ENCODE peak calls at places on chromosome 6, in five cellular contexts. One of them, this sample, is unnamed.
A peak's percentile ranks its signal among the peaks of the same experiment; 100 is the strongest.

GRCh38 chr6:46850781-46851180 is 57.6 kb downstream of the MEP1A start:
- DNase-seq in stromal cell of bone marrow: no peak
- DNase-seq in neural crest cell: no peak
- DNase-seq in activated CD4-positive, alpha-beta T cell treated with anti-CD3 and anti-CD28 coated beads, Interleukin-2, amount 50 U/mL, for 1 hour: no peak
- DNase-seq in CD8-positive, alpha-beta T cell: no peak
- DNase-seq in this sample: no peak

GRCh38 chr6:40634429-40634828 is 47.3 kb upstream of the LRFN2 start:
- DNase-seq in stromal cell of bone marrow: no peak
- DNase-seq in neural crest cell: no peak
- DNase-seq in activated CD4-positive, alpha-beta T cell treated with anti-CD3 and anti-CD28 coated beads, Interleukin-2, amount 50 U/mL, for 1 hour: no peak
- DNase-seq in CD8-positive, alpha-beta T cell: no peak
- DNase-seq in this sample: no peak

GRCh38 chr6:164107297-164107995 is 692.9 kb downstream of the QKI start:
- DNase-seq in stromal cell of bone marrow: no peak
- DNase-seq in neural crest cell: no peak
- DNase-seq in activated CD4-positive, alpha-beta T cell treated with anti-CD3 and anti-CD28 coated beads, Interleukin-2, amount 50 U/mL, for 1 hour: no peak
- DNase-seq in CD8-positive, alpha-beta T cell: no peak
- DNase-seq in this sample: no peak

GRCh38 chr6:44072959-44073611 is 54.2 kb downstream of the MRPL14 start:
- DNase-seq in stromal cell of bone marrow: peak; percentile 61
- DNase-seq in neural crest cell: peak; percentile 74
- DNase-seq in activated CD4-positive, alpha-beta T cell treated with anti-CD3 and anti-CD28 coated beads, Interleukin-2, amount 50 U/mL, for 1 hour: peak; percentile 71
- DNase-seq in CD8-positive, alpha-beta T cell: peak; percentile 72
- DNase-seq in this sample: peak; percentile 91

GRCh38 chr6:71510057-71510713 is 221.6 kb downstream of the OGFRL1 start:
- DNase-seq in stromal cell of bone marrow: peak; percentile 64
- DNase-seq in neural crest cell: no peak
- DNase-seq in activated CD4-positive, alpha-beta T cell treated with anti-CD3 and anti-CD28 coated beads, Interleukin-2, amount 50 U/mL, for 1 hour: no peak
- DNase-seq in CD8-positive, alpha-beta T cell: no peak
- DNase-seq in this sample: peak; percentile 78

GRCh38 chr6:89630488-89630887 is 8.1 kb downstream of the LYRM2 start:
- DNase-seq in stromal cell of bone marrow: no peak
- DNase-seq in neural crest cell: no peak
- DNase-seq in activated CD4-positive, alpha-beta T cell treated with anti-CD3 and anti-CD28 coated beads, Interleukin-2, amount 50 U/mL, for 1 hour: no peak
- DNase-seq in CD8-positive, alpha-beta T cell: no peak
- DNase-seq in this sample: no peak

GRCh38 chr6:142566628-142567396 is 265.0 kb downstream of the ADGRG6 start:
- DNase-seq in stromal cell of bone marrow: peak; percentile 28
- DNase-seq in neural crest cell: peak; percentile 77
- DNase-seq in activated CD4-positive, alpha-beta T cell treated with anti-CD3 and anti-CD28 coated beads, Interleukin-2, amount 50 U/mL, for 1 hour: peak; percentile 55
- DNase-seq in CD8-positive, alpha-beta T cell: peak; percentile 72
- DNase-seq in this sample: peak; percentile 75

GRCh38 chr6:44696686-44697085 is 309.2 kb downstream of the CDC5L start:
- DNase-seq in stromal cell of bone marrow: no peak
- DNase-seq in neural crest cell: no peak
- DNase-seq in activated CD4-positive, alpha-beta T cell treated with anti-CD3 and anti-CD28 coated beads, Interleukin-2, amount 50 U/mL, for 1 hour: no peak
- DNase-seq in CD8-positive, alpha-beta T cell: no peak
- DNase-seq in this sample: no peak

GRCh38 chr6:40930555-40930954 is 108.5 kb downstream of the UNC5CL start:
- DNase-seq in stromal cell of bone marrow: no peak
- DNase-seq in neural crest cell: no peak
- DNase-seq in activated CD4-positive, alpha-beta T cell treated with anti-CD3 and anti-CD28 coated beads, Interleukin-2, amount 50 U/mL, for 1 hour: no peak
- DNase-seq in CD8-positive, alpha-beta T cell: no peak
- DNase-seq in this sample: no peak

GRCh38 chr6:165649152-165649551 is 13.9 kb downstream of the PDE10A start:
- DNase-seq in stromal cell of bone marrow: no peak
- DNase-seq in neural crest cell: no peak
- DNase-seq in activated CD4-positive, alpha-beta T cell treated with anti-CD3 and anti-CD28 coated beads, Interleukin-2, amount 50 U/mL, for 1 hour: no peak
- DNase-seq in CD8-positive, alpha-beta T cell: no peak
- DNase-seq in this sample: no peak

GRCh38 chr6:43887340-43887858 is 117.4 kb downstream of the VEGFA start:
- DNase-seq in stromal cell of bone marrow: no peak
- DNase-seq in neural crest cell: no peak
- DNase-seq in activated CD4-positive, alpha-beta T cell treated with anti-CD3 and anti-CD28 coated beads, Interleukin-2, amount 50 U/mL, for 1 hour: no peak
- DNase-seq in CD8-positive, alpha-beta T cell: no peak
- DNase-seq in this sample: no peak

GRCh38 chr6:146543940-146544661 is 468 bp downstream of the RAB32 start:
- DNase-seq in stromal cell of bone marrow: no peak
- DNase-seq in neural crest cell: peak; percentile 32
- DNase-seq in activated CD4-positive, alpha-beta T cell treated with anti-CD3 and anti-CD28 coated beads, Interleukin-2, amount 50 U/mL, for 1 hour: no peak
- DNase-seq in CD8-positive, alpha-beta T cell: no peak
- DNase-seq in this sample: no peak

GRCh38 chr6:17584241-17584803 is 15.8 kb upstream of the FAM8A1 start:
- DNase-seq in stromal cell of bone marrow: peak; percentile 79
- DNase-seq in neural crest cell: peak; percentile 23
- DNase-seq in activated CD4-positive, alpha-beta T cell treated with anti-CD3 and anti-CD28 coated beads, Interleukin-2, amount 50 U/mL, for 1 hour: no peak
- DNase-seq in CD8-positive, alpha-beta T cell: no peak
- DNase-seq in this sample: peak; percentile 73

GRCh38 chr6:41428402-41428994 is 93.1 kb downstream of the NCR2 start:
- DNase-seq in stromal cell of bone marrow: no peak
- DNase-seq in neural crest cell: no peak
- DNase-seq in activated CD4-positive, alpha-beta T cell treated with anti-CD3 and anti-CD28 coated beads, Interleukin-2, amount 50 U/mL, for 1 hour: no peak
- DNase-seq in CD8-positive, alpha-beta T cell: no peak
- DNase-seq in this sample: no peak

This sample was measured in NAMALWA.